ENCODE peak calls at places on chromosomes 3 and 15, in eight cellular contexts. E is heart right ventricle; T is right cardiac atrium; H is aorta; P is CD4-positive, CD25-positive, alpha-beta regulatory T cell; G is HepG2; C is K562; Y is DND-41. M is an unnamed sample.

GRCh38 chr3:58998476-58999117 is 51.2 kb downstream of the CFAP20DC start:
- ATAC-seq in E (no peak), T (no peak), H (no peak), P (peak), G (no peak), C (peak), Y (no peak), M (no peak)

GRCh38 chr15:72724028-72724427 is 38.0 kb downstream of the BBS4 start:
- ATAC-seq in E (no peak), T (no peak), H (no peak), P (no peak), G (no peak), C (no peak), Y (no peak), M (no peak)

GRCh38 chr3:5149306-5149880 is 27.3 kb downstream of the ARL8B start:
- ATAC-seq in E (no peak), T (no peak), H (no peak), P (no peak), G (no peak), C (peak), Y (no peak), M (no peak)

GRCh38 chr3:31858439-31858838 is 122.6 kb downstream of the OSBPL10 start:
- ATAC-seq in E (no peak), T (no peak), H (no peak), P (no peak), G (no peak), C (no peak), Y (peak), M (no peak)

GRCh38 chr3:24067483-24067882 is 122.4 kb downstream of the NR1D2 start:
- ATAC-seq in E (no peak), T (no peak), H (no peak), P (no peak), G (no peak), C (peak), Y (no peak), M (no peak)

GRCh38 chr3:23663246-23663645 is 142.5 kb upstream of the UBE2E1 start:
- ATAC-seq in E (no peak), T (peak), H (no peak), P (no peak), G (no peak), C (no peak), Y (no peak), M (no peak)

GRCh38 chr15:69298354-69298696 is 387 bp upstream of the PAQR5 start:
- ATAC-seq in E (peak), T (no peak), H (no peak), P (no peak), G (peak), C (no peak), Y (no peak), M (no peak)

GRCh38 chr3:12734960-12735359 is 24.1 kb downstream of the TMEM40 start:
- ATAC-seq in E (no peak), T (no peak), H (no peak), P (no peak), G (no peak), C (no peak), Y (no peak), M (no peak)

GRCh38 chr3:11603628-11604027 is 40.1 kb downstream of the VGLL4 start:
- ATAC-seq in E (peak), T (peak), H (peak), P (no peak), G (no peak), C (no peak), Y (no peak), M (peak)

GRCh38 chr3:11638669-11639402 is 4.9 kb downstream of the VGLL4 start:
- ATAC-seq in E (no peak), T (no peak), H (no peak), P (no peak), G (no peak), C (no peak), Y (no peak), M (no peak)

GRCh38 chr3:26613999-26614398 is 8.6 kb upstream of the LRRC3B start:
- ATAC-seq in E (no peak), T (peak), H (peak), P (no peak), G (no peak), C (no peak), Y (no peak), M (no peak)

GRCh38 chr15:53447053-53447574 is 312.3 kb downstream of the WDR72 start:
- ATAC-seq in E (no peak), T (no peak), H (no peak), P (no peak), G (peak), C (no peak), Y (no peak), M (no peak)

GRCh38 chr3:31356941-31357340 is 175.8 kb upstream of the STT3B start:
- ATAC-seq in E (no peak), T (no peak), H (no peak), P (no peak), G (no peak), C (peak), Y (no peak), M (no peak)

GRCh38 chr3:31226331-31226730 is 306.4 kb upstream of the STT3B start:
- ATAC-seq in E (no peak), T (no peak), H (no peak), P (peak), G (no peak), C (no peak), Y (peak), M (no peak)

GRCh38 chr3:190382082-190382481 is 5.9 kb upstream of the CLDN16 start:
- ATAC-seq in E (no peak), T (no peak), H (no peak), P (no peak), G (no peak), C (no peak), Y (no peak), M (no peak)

GRCh38 chr15:41935566-41936020 is 36.8 kb downstream of the EHD4 start:
- ATAC-seq in E (no peak), T (no peak), H (no peak), P (no peak), G (no peak), C (no peak), Y (no peak), M (no peak)

GRCh38 chr3:128107809-128108208 is 15.8 kb downstream of the RUVBL1 start:
- ATAC-seq in E (peak), T (peak), H (no peak), P (no peak), G (no peak), C (no peak), Y (no peak), M (no peak)

GRCh38 chr3:42823351-42823750 is 14.1 kb downstream of the ACKR2 start:
- ATAC-seq in E (no peak), T (no peak), H (no peak), P (no peak), G (peak), C (peak), Y (no peak), M (no peak)

GRCh38 chr3:184379375-184380209 is at the start of gene CHRD:
- ATAC-seq in E (no peak), T (peak), H (peak), P (no peak), G (peak), C (peak), Y (no peak), M (peak)

GRCh38 chr3:147008458-147008857 is 397.9 kb downstream of the ZIC4 start:
- ATAC-seq in E (no peak), T (no peak), H (no peak), P (no peak), G (no peak), C (no peak), Y (no peak), M (no peak)

GRCh38 chr3:160676547-160677303 is at the start of gene ARL14:
- ATAC-seq in E (no peak), T (no peak), H (no peak), P (no peak), G (no peak), C (no peak), Y (no peak), M (no peak)

GRCh38 chr3:24100694-24101402 is 155.8 kb downstream of the NR1D2 start:
- ATAC-seq in E (no peak), T (peak), H (no peak), P (no peak), G (peak), C (peak), Y (no peak), M (no peak)

GRCh38 chr15:58146734-58147133 is 8.6 kb downstream of the AQP9 start:
- ATAC-seq in E (no peak), T (no peak), H (no peak), P (no peak), G (no peak), C (no peak), Y (no peak), M (peak)

GRCh38 chr3:29701326-29701983 is 420.6 kb downstream of the RBMS3 start:
- ATAC-seq in E (peak), T (peak), H (no peak), P (no peak), G (no peak), C (no peak), Y (no peak), M (no peak)

GRCh38 chr3:19295208-19295607 is 146.9 kb downstream of the KCNH8 start:
- ATAC-seq in E (no peak), T (no peak), H (no peak), P (no peak), G (no peak), C (no peak), Y (no peak), M (no peak)

GRCh38 chr3:71127463-71128243 is 455.9 kb downstream of the FOXP1 start:
- ATAC-seq in E (peak), T (no peak), H (no peak), P (no peak), G (no peak), C (peak), Y (no peak), M (no peak)

GRCh38 chr3:141686477-141687280 is 51.4 kb upstream of the RNF7 start:
- ATAC-seq in E (peak), T (peak), H (peak), P (no peak), G (peak), C (peak), Y (peak), M (peak)

GRCh38 chr3:51786247-51786646 is 7.2 kb upstream of the IQCF6 start:
- ATAC-seq in E (no peak), T (no peak), H (no peak), P (no peak), G (no peak), C (no peak), Y (no peak), M (no peak)

GRCh38 chr15:83652606-83653204 is 1.2 kb upstream of the ADAMTSL3 start:
- ATAC-seq in E (no peak), T (peak), H (no peak), P (no peak), G (no peak), C (no peak), Y (no peak), M (no peak)

GRCh38 chr15:83655237-83655616 is 1.3 kb downstream of the ADAMTSL3 start:
- ATAC-seq in E (no peak), T (no peak), H (no peak), P (no peak), G (no peak), C (no peak), Y (no peak), M (no peak)

GRCh38 chr15:83654379-83655236 is 685 bp downstream of the ADAMTSL3 start:
- ATAC-seq in E (peak), T (peak), H (peak), P (no peak), G (no peak), C (no peak), Y (no peak), M (no peak)

GRCh38 chr15:83653288-83653638 is 660 bp upstream of the ADAMTSL3 start:
- ATAC-seq in E (no peak), T (no peak), H (no peak), P (no peak), G (no peak), C (no peak), Y (no peak), M (no peak)

GRCh38 chr15:83653639-83654378 is at the start of gene ADAMTSL3:
- ATAC-seq in E (peak), T (peak), H (peak), P (no peak), G (peak), C (no peak), Y (no peak), M (peak)
- H3K27ac ChIP-seq in E (peak), T (peak), H (peak), P (no peak), G (no peak), C (no peak), Y (no peak), M (peak)

DNA sequence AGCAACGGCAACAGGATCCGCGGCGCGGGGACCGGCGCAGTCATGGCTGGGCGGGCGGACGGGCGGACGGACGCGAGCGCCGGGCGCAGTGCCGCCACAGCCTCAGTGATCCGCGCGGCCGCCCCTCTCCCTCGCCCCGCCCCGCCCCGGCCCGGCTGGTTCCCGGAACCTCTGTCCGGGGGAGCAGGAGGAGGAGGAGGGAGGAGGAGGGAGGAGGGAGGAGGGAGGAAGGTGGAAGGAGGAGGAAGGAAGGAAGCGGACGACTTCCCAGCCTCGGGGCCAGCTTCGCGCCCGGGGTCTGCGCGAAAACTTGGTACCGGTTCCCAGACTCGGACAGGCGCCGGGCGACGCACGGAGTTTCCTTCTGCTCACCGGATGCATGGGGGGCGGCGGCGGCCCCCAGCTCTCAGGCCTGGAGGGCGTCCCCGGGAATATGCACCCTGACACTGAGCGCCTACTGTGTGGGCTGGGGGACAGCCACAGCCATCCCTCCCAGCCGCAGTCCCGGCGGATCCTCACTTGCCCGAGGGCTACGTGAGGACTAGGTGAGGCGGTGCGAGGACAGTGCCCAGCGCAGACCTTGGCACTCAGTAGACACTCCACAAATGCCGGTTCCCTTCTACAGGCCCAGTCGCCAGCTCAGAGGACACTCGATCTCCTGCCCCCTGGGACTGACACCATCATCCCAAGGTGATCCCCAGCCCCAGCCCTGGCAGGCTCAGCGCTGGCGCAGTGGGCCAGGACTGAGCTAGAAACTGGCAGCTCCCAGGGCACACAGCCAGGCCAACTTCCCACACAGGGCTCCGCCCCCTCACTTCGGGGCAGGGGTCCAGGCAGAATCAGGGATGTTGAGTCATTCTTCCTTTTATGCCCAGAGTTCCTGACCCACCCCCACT is at the start of gene SHISA5:
- ATAC-seq in E (peak), T (peak), H (peak), P (peak), G (peak), C (peak), Y (no peak), M (peak)
- H3K27ac ChIP-seq in E (peak), T (peak), H (peak), P (peak), G (no peak), C (peak), Y (no peak), M (peak)

GRCh38 chr3:113532698-113533533 is 561 bp downstream of the SIDT1 start:
- ATAC-seq in E (peak), T (peak), H (peak), P (peak), G (peak), C (no peak), Y (peak), M (peak)
- H3K27ac ChIP-seq in E (no peak), T (no peak), H (no peak), P (peak), G (no peak), C (no peak), Y (peak), M (no peak)

GRCh38 chr3:45048244-45048643 is 22.1 kb downstream of the CLEC3B start:
- ATAC-seq in E (no peak), T (no peak), H (no peak), P (no peak), G (no peak), C (no peak), Y (no peak), M (no peak)

GRCh38 chr3:45041666-45042065 is 15.6 kb downstream of the CLEC3B start:
- ATAC-seq in E (no peak), T (no peak), H (no peak), P (no peak), G (no peak), C (no peak), Y (peak), M (no peak)

GRCh38 chr3:45038096-45038455 is 12.0 kb downstream of the CLEC3B start:
- ATAC-seq in E (no peak), T (no peak), H (no peak), P (no peak), G (no peak), C (no peak), Y (no peak), M (no peak)

GRCh38 chr3:45042162-45042561 is 16.1 kb downstream of the CLEC3B start:
- ATAC-seq in E (no peak), T (no peak), H (no peak), P (no peak), G (no peak), C (no peak), Y (no peak), M (no peak)

DNA sequence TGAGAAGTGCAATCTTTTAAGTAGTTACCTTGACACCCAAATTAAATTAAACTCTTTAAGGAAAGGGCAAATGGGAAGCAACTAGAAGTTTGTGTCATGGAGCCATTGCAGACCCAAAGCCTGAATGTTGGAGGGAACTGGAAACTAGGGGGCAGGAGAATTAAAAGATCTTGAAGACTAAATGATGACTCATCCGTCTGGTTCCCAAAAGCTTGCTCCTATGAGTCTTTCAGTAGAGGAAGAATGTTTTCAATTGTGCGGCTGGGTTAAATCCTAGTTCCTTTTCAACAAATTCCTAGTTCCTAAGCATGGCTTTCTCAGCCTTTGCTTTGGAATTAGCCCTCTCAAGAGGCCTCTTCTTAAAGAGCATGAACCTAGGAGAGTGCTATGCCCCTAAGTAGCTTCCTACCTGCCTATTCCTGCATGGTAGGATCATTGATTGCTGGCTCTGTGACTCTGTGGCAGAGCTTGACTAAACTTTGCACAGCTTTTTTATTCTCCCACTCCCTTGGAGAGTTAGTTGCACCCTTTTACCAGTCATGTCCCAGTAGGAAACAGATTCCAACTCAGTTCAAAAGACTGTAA is 17.7 kb downstream of the CLEC3B start:
- ATAC-seq in E (no peak), T (no peak), H (peak), P (no peak), G (no peak), C (peak), Y (no peak), M (no peak)
- H3K27ac ChIP-seq in E (no peak), T (peak), H (peak), P (no peak), G (no peak), C (peak), Y (no peak), M (no peak)

DNA sequence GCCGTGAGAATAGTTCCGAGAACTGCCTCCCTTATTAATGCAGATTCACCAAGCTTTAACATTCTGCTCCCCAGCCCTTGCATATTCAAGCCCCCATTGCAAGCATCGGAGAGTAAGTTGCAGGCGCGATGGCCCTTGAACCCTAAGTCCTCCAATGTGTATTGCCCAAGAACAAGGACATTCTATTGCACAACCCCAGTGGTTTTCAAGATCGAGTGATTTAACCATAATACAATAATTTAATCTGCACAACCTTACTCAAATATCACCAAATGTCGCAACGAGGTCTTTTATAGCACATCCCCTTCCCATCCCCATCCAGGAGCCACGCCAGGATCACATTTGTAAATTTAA is 21.7 kb upstream of the PLXND1 start:
- ATAC-seq in E (no peak), T (no peak), H (peak), P (no peak), G (no peak), C (no peak), Y (no peak), M (peak)
- H3K27ac ChIP-seq in E (peak), T (peak), H (peak), P (no peak), G (peak), C (no peak), Y (no peak), M (peak)

GRCh38 chr15:93973287-93973686 is 258.1 kb upstream of the MCTP2 start:
- ATAC-seq in E (no peak), T (no peak), H (no peak), P (no peak), G (no peak), C (no peak), Y (no peak), M (peak)

GRCh38 chr15:93980149-93980911 is 251.0 kb upstream of the MCTP2 start:
- ATAC-seq in E (no peak), T (peak), H (no peak), P (no peak), G (no peak), C (no peak), Y (no peak), M (peak)

GRCh38 chr15:93974804-93975481 is 256.4 kb upstream of the MCTP2 start:
- ATAC-seq in E (no peak), T (no peak), H (no peak), P (no peak), G (peak), C (no peak), Y (peak), M (peak)
- H3K27ac ChIP-seq in E (no peak), T (no peak), H (no peak), P (no peak), G (no peak), C (no peak), Y (no peak), M (no peak)

GRCh38 chr3:50347187-50347813 is 1.8 kb upstream of the ZMYND10 start:
- ATAC-seq in E (no peak), T (no peak), H (no peak), P (peak), G (no peak), C (peak), Y (no peak), M (no peak)

GRCh38 chr3:50351318-50351687 is 641 bp downstream of the CYB561D2 start:
- ATAC-seq in E (no peak), T (no peak), H (no peak), P (no peak), G (no peak), C (no peak), Y (peak), M (no peak)

GRCh38 chr3:50352762-50353161 is 2.1 kb downstream of the CYB561D2 start:
- ATAC-seq in E (no peak), T (no peak), H (no peak), P (no peak), G (no peak), C (no peak), Y (no peak), M (no peak)

GRCh38 chr3:50350527-50351317 is at the start of the genes CYB561D2 and NPRL2:
- ATAC-seq in E (peak), T (peak), H (peak), P (peak), G (peak), C (peak), Y (peak), M (peak)

GRCh38 chr3:50350213-50350526 is 405 bp downstream of the NPRL2 start:
- ATAC-seq in E (no peak), T (no peak), H (no peak), P (no peak), G (no peak), C (no peak), Y (no peak), M (no peak)
- H3K27ac ChIP-seq in E (peak), T (peak), H (peak), P (peak), G (peak), C (peak), Y (peak), M (peak)

GRCh38 chr15:67185621-67186225 is 68.7 kb downstream of the AAGAB start:
- ATAC-seq in E (no peak), T (no peak), H (no peak), P (peak), G (no peak), C (no peak), Y (no peak), M (no peak)
- H3K27ac ChIP-seq in E (peak), T (peak), H (peak), P (no peak), G (no peak), C (no peak), Y (no peak), M (peak)

M was measured in gastroesophageal sphincter.